ENCODE peak calls at places on chromosome 10, in ten cellular contexts. E, D, X, B, S, Y, C, P, W and K are unnamed samples.

GRCh38 chr10:47264797-47265281 is 35.2 kb upstream of the GDF10 start:
- DNase-seq in S (no peak), E (no peak), D (no peak), Y (no peak), P (peak; percentile 33), B (no peak), W (no peak), X (no peak), C (no peak), K (no peak)

GRCh38 chr10:33132626-33133025 is 174.6 kb upstream of the ITGB1 start:
- DNase-seq in S (no peak), C (no peak), E (no peak), B (no peak), W (no peak), D (no peak), P (no peak), Y (no peak), X (no peak), K (no peak)

GRCh38 chr10:14304029-14304428 is 26.7 kb downstream of the FRMD4A start:
- DNase-seq in C (no peak), X (no peak), S (no peak), Y (no peak), B (no peak), D (no peak), W (no peak), P (no peak), E (no peak), K (no peak)

GRCh38 chr10:23096814-23097549 is 1.6 kb downstream of the MSRB2 start:
- DNase-seq in E (peak; percentile 28), D (no peak), B (no peak), P (no peak), W (no peak), Y (no peak), C (no peak), S (no peak), X (peak; percentile 19), K (no peak)

GRCh38 chr10:91541481-91541880 is 91.4 kb downstream of the PPP1R3C start:
- DNase-seq in P (no peak), S (no peak), C (no peak), Y (no peak), E (no peak), D (no peak), B (no peak), W (no peak), X (no peak), K (no peak)

GRCh38 chr10:124721295-124722052 is 22.7 kb downstream of the FAM53B start:
- DNase-seq in W (peak; percentile 67), X (peak; percentile 67), D (no peak), P (no peak), C (no peak), Y (no peak), E (peak; percentile 67), B (peak; percentile 81), S (no peak), K (no peak)

GRCh38 chr10:11447571-11447970 is 163.9 kb downstream of the USP6NL start:
- DNase-seq in B (no peak), W (no peak), S (no peak), D (no peak), P (peak; percentile 22), E (no peak), C (no peak), X (no peak), Y (no peak), K (no peak)

GRCh38 chr10:30216811-30217210 is 132.3 kb downstream of the MTPAP start:
- DNase-seq in C (no peak), B (no peak), P (no peak), Y (no peak), X (no peak), W (no peak), D (no peak), S (no peak), E (no peak), K (no peak)

GRCh38 chr10:60009316-60009715 is 103.0 kb upstream of the CCDC6 start:
- DNase-seq in S (no peak), P (no peak), W (no peak), D (no peak), Y (no peak), C (no peak), E (no peak), X (no peak), B (no peak), K (no peak)

GRCh38 chr10:788796-789748 is 99.6 kb upstream of the DIP2C start:
- DNase-seq in C (peak; percentile 86), W (peak; percentile 76), P (peak; percentile 41), Y (peak; percentile 20), S (no peak), E (peak; percentile 66), B (peak; percentile 88), X (no peak), D (peak; percentile 82), K (no peak)

GRCh38 chr10:32938554-32939061 is 19.4 kb downstream of the ITGB1 start:
- DNase-seq in B (peak; percentile 73), C (peak; percentile 31), S (peak; percentile 44), E (no peak), D (no peak), W (peak; percentile 27), Y (no peak), X (no peak), P (no peak), K (no peak)

GRCh38 chr10:117716896-117717295 is 174.3 kb downstream of the EMX2 start:
- DNase-seq in X (no peak), C (no peak), P (no peak), Y (no peak), W (no peak), B (no peak), D (no peak), S (no peak), E (no peak), K (no peak)
- H3K4me1 ChIP-seq in X (no peaks in the 10 kb centered on the region), C (no peaks in the 10 kb centered on the region), P (no peaks in the 10 kb centered on the region), Y (no peaks in the 10 kb centered on the region), W (no peaks in the 10 kb centered on the region), B (no peaks in the 10 kb centered on the region), D (no peaks in the 10 kb centered on the region), S (no peaks in the 10 kb centered on the region), E (no peaks in the 10 kb centered on the region), K (no peaks in the 10 kb centered on the region)

DNA sequence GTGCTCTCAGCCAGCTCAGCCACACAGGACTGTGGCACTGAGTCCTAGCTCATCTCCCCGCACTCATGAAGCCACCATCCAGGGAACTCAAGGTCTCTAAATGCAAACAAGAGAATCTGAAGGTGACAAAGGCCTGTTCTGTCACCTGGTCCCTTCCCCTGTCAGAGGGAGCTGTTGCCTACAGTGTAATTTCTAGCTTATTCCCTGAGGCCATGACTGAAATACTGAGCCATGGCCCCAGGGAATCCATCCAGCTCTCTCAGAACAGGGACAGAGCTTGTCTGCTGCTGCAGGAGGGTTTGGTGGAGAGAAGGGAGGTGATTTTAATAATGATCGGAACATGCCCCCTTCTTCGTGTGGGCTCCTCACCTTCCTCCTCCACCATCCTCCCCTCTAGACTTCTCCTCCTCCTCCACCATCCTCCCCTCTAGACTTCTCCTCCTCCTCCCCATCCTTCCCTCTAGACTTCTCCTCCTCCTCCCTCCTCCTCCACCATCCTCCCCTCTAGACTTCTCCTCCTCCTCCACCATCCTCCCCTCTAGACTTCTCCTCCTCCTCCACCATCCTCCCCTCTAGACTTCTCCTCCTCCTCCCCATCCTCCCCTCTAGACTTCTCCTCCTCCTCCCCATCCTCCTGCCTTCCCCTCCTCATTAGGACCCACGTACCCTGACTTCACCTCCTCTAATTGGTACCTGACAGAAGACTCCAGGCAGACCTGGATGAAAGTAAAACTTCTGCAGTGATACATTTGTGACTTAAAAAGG is 337.9 kb upstream of the MKI67 start:
- DNase-seq in X (no peak), S (no peak), D (no peak), P (peak; percentile 86), B (peak; percentile 81), C (no peak), W (peak; percentile 23), Y (peak; percentile 7), E (no peak), K (no peak)
- TF ChIP-seq CTCF in X (no peak), S (no peak), D (no peak), P (no peak), B (no peak), C (no peak), W (no peak), Y (no peak), E (no peak), K (no peak)

GRCh38 chr10:88949051-88949450 is 3.5 kb downstream of the ACTA2 start:
- DNase-seq in S (no peak), P (no peak), E (no peak), B (no peak), C (no peak), Y (no peak), X (no peak), D (no peak), W (no peak), K (no peak)

GRCh38 chr10:88953662-88954061 is 1.1 kb upstream of the ACTA2 start:
- DNase-seq in E (no peak), S (no peak), D (no peak), C (no peak), P (no peak), W (no peak), X (no peak), B (no peak), Y (no peak), K (no peak)

GRCh38 chr10:88949912-88950664 is 2.5 kb downstream of the ACTA2 start:
- DNase-seq in C (no peak), W (no peak), S (no peak), B (no peak), D (no peak), P (no peak), X (no peak), E (no peak), Y (no peak), K (no peak)

GRCh38 chr10:88954458-88955083 is 2.0 kb upstream of the ACTA2 start:
- DNase-seq in Y (no peak), C (no peak), W (no peak), S (no peak), B (no peak), D (no peak), X (no peak), E (no peak), P (no peak), K (no peak)

GRCh38 chr10:88952647-88953111 is at the start of gene ACTA2:
- DNase-seq in C (no peak), B (no peak), X (no peak), W (peak; percentile 31), P (no peak), E (peak; percentile 86), S (peak; percentile 68), Y (no peak), D (no peak), K (no peak)
- H3K4me3 ChIP-seq in C (no peak within 1 kb of the TSS), B (peak within 1 kb of the TSS; percentile 33), X (peak within 1 kb of the TSS; percentile 55), W (peak within 1 kb of the TSS; percentile 51), P (peak within 1 kb of the TSS; percentile 20), E (peak within 1 kb of the TSS; percentile 72), S (peak within 1 kb of the TSS; percentile 19), Y (no peak within 1 kb of the TSS), D (no peak within 1 kb of the TSS), K (no peak within 1 kb of the TSS)

DNA sequence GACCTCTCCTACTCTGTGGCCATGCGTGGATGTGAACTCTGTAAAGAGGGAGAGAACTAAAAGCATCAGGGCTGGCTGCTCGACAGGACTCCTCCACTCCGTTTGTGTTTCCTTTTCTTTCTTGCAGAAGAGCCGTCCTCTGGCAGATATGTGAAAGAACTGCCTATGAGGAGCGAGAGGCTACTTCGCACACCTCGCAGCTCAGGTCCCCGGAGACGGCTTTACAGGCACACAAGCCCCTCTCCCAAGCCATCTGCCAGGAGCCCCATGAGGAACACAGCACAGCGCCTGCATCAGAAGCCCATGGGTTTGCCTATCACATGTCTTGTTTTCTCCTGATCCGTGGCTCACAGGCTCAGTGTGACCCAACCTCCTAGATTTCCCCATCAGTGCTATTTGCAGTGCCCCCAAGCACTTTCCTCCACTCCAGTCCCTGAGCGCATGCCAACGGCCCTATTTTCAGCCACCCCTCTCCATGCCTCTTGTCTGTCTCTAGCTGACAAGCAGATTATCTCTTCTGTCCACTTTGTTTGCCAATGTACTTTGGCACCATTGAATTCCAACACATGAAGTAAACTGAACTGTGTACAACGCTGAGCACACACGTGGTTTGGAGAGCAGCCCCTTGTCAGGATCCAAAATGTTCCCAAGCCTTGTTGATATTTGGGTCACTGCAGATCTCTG is 164.3 kb upstream of the AKR1E2 start:
- DNase-seq in E (peak; percentile 93), B (peak; percentile 63), D (peak; percentile 57), X (peak; percentile 89), S (peak; percentile 75), C (peak; percentile 27), P (peak; percentile 86), Y (no peak), W (peak; percentile 87), K (no peak)
- H3K4me1 ChIP-seq in E (peaks cover 25% of the 10 kb centered on the region), B (peaks cover under 1% of the 10 kb centered on the region), D (no peaks in the 10 kb centered on the region), X (peaks cover 38% of the 10 kb centered on the region), S (peaks cover 31% of the 10 kb centered on the region), C (peaks cover 23% of the 10 kb centered on the region), P (no peaks in the 10 kb centered on the region), Y (peaks cover 12% of the 10 kb centered on the region), W (peaks cover 60% of the 10 kb centered on the region), K (peaks cover 29% of the 10 kb centered on the region)